ENCODE peak calls at places on chromosomes 1 and 21, in nine cellular contexts. One of them, this sample, is unnamed.

GRCh38 chr1:6614953-6615785 is 1.6 kb downstream of the PHF13 start:
- DNase-seq in amniotic stem cell: no peak
- DNase-seq in ELR: peak; percentile 22
- DNase-seq in CD8-positive, alpha-beta T cell: no peak
- DNase-seq in AG10803: no peak
- DNase-seq in CD4-positive, alpha-beta memory T cell: no peak
- DNase-seq in ovary: no peak
- DNase-seq in astrocyte: no peak
- DNase-seq in psoas muscle: no peak
- DNase-seq in this sample: no peak

GRCh38 chr1:3779912-3780416 is 7.4 kb downstream of the SMIM1 start:
- DNase-seq in CD4-positive, alpha-beta memory T cell: no peak
- DNase-seq in ovary: no peak
- DNase-seq in amniotic stem cell: no peak
- DNase-seq in psoas muscle: no peak
- DNase-seq in astrocyte: no peak
- DNase-seq in AG10803: no peak
- DNase-seq in ELR: no peak
- DNase-seq in CD8-positive, alpha-beta T cell: no peak
- DNase-seq in this sample: no peak

GRCh38 chr21:31505975-31506374 is 153.5 kb upstream of the SOD1 start:
- DNase-seq in ovary: no peak
- DNase-seq in CD4-positive, alpha-beta memory T cell: peak; percentile 7
- DNase-seq in astrocyte: no peak
- DNase-seq in amniotic stem cell: no peak
- DNase-seq in CD8-positive, alpha-beta T cell: no peak
- DNase-seq in AG10803: no peak
- DNase-seq in ELR: no peak
- DNase-seq in psoas muscle: no peak
- DNase-seq in this sample: no peak

GRCh38 chr1:24724345-24725208 is 20.7 kb upstream of the CLIC4 start:
- DNase-seq in amniotic stem cell: no peak
- DNase-seq in ovary: peak; percentile 69
- DNase-seq in ELR: peak; percentile 81
- DNase-seq in psoas muscle: no peak
- DNase-seq in astrocyte: peak; percentile 78
- DNase-seq in CD4-positive, alpha-beta memory T cell: no peak
- DNase-seq in AG10803: peak; percentile 40
- DNase-seq in CD8-positive, alpha-beta T cell: no peak
- DNase-seq in this sample: peak; percentile 97

GRCh38 chr21:37710555-37711293 is 205.5 kb downstream of the KCNJ6 start:
- DNase-seq in ELR: peak; percentile 45
- DNase-seq in ovary: no peak
- DNase-seq in CD8-positive, alpha-beta T cell: no peak
- DNase-seq in amniotic stem cell: no peak
- DNase-seq in psoas muscle: no peak
- DNase-seq in astrocyte: no peak
- DNase-seq in AG10803: peak; percentile 5
- DNase-seq in CD4-positive, alpha-beta memory T cell: no peak
- DNase-seq in this sample: no peak

GRCh38 chr1:232317336-232317735 is 312.6 kb downstream of the SIPA1L2 start:
- DNase-seq in amniotic stem cell: no peak
- DNase-seq in ELR: no peak
- DNase-seq in CD4-positive, alpha-beta memory T cell: no peak
- DNase-seq in psoas muscle: no peak
- DNase-seq in AG10803: no peak
- DNase-seq in astrocyte: no peak
- DNase-seq in ovary: no peak
- DNase-seq in CD8-positive, alpha-beta T cell: no peak
- DNase-seq in this sample: no peak

GRCh38 chr1:182699673-182700350 is 15.4 kb upstream of the RGS8 start:
- DNase-seq in amniotic stem cell: no peak
- DNase-seq in CD8-positive, alpha-beta T cell: no peak
- DNase-seq in psoas muscle: peak; percentile 63
- DNase-seq in ELR: no peak
- DNase-seq in CD4-positive, alpha-beta memory T cell: no peak
- DNase-seq in ovary: no peak
- DNase-seq in AG10803: no peak
- DNase-seq in astrocyte: no peak
- DNase-seq in this sample: no peak

GRCh38 chr21:44958471-44959191 is 18.8 kb downstream of the SLX9 start:
- DNase-seq in CD8-positive, alpha-beta T cell: no peak
- DNase-seq in astrocyte: peak; percentile 49
- DNase-seq in amniotic stem cell: no peak
- DNase-seq in CD4-positive, alpha-beta memory T cell: no peak
- DNase-seq in ELR: no peak
- DNase-seq in psoas muscle: peak; percentile 94
- DNase-seq in ovary: peak; percentile 86
- DNase-seq in AG10803: peak; percentile 84
- DNase-seq in this sample: no peak

GRCh38 chr1:226660410-226661182 is 78.5 kb downstream of the ITPKB start:
- DNase-seq in ELR: no peak
- DNase-seq in amniotic stem cell: no peak
- DNase-seq in psoas muscle: peak; percentile 64
- DNase-seq in CD4-positive, alpha-beta memory T cell: no peak
- DNase-seq in AG10803: no peak
- DNase-seq in ovary: peak; percentile 44
- DNase-seq in CD8-positive, alpha-beta T cell: no peak
- DNase-seq in astrocyte: no peak
- DNase-seq in this sample: no peak

GRCh38 chr1:3105167-3105863 is 36.3 kb downstream of the PRDM16 start:
- DNase-seq in CD4-positive, alpha-beta memory T cell: no peak
- DNase-seq in ovary: no peak
- DNase-seq in astrocyte: peak; percentile 68
- DNase-seq in AG10803: peak; percentile 39
- DNase-seq in ELR: no peak
- DNase-seq in amniotic stem cell: no peak
- DNase-seq in CD8-positive, alpha-beta T cell: no peak
- DNase-seq in psoas muscle: no peak
- DNase-seq in this sample: no peak

GRCh38 chr1:44029260-44029910 is 1.9 kb downstream of the SLC6A9 start:
- DNase-seq in CD4-positive, alpha-beta memory T cell: no peak
- DNase-seq in amniotic stem cell: no peak
- DNase-seq in CD8-positive, alpha-beta T cell: no peak
- DNase-seq in astrocyte: no peak
- DNase-seq in ELR: no peak
- DNase-seq in ovary: peak; percentile 30
- DNase-seq in AG10803: no peak
- DNase-seq in psoas muscle: no peak
- DNase-seq in this sample: no peak

GRCh38 chr21:14815001-14815400 is 249.8 kb downstream of the NRIP1 start:
- DNase-seq in amniotic stem cell: no peak
- DNase-seq in CD8-positive, alpha-beta T cell: no peak
- DNase-seq in ELR: no peak
- DNase-seq in ovary: no peak
- DNase-seq in AG10803: peak; percentile 24
- DNase-seq in astrocyte: no peak
- DNase-seq in CD4-positive, alpha-beta memory T cell: no peak
- DNase-seq in psoas muscle: no peak
- DNase-seq in this sample: no peak

GRCh38 chr1:74733616-74734484 is 898 bp downstream of the TYW3 start:
- DNase-seq in amniotic stem cell: peak; percentile 73
- DNase-seq in CD4-positive, alpha-beta memory T cell: peak; percentile 74
- DNase-seq in AG10803: peak; percentile 76
- DNase-seq in astrocyte: peak; percentile 64
- DNase-seq in CD8-positive, alpha-beta T cell: peak; percentile 10
- DNase-seq in ELR: peak; percentile 86
- DNase-seq in psoas muscle: no peak
- DNase-seq in ovary: no peak
- DNase-seq in this sample: peak; percentile 69

GRCh38 chr1:37277366-37277765 is 197.0 kb upstream of the ZC3H12A start:
- DNase-seq in psoas muscle: no peak
- DNase-seq in ELR: no peak
- DNase-seq in AG10803: no peak
- DNase-seq in amniotic stem cell: no peak
- DNase-seq in CD8-positive, alpha-beta T cell: no peak
- DNase-seq in CD4-positive, alpha-beta memory T cell: no peak
- DNase-seq in astrocyte: no peak
- DNase-seq in ovary: no peak
- DNase-seq in this sample: no peak

GRCh38 chr1:85911742-85912141 is 203.5 kb upstream of the ZNHIT6 start:
- DNase-seq in CD8-positive, alpha-beta T cell: no peak
- DNase-seq in psoas muscle: no peak
- DNase-seq in amniotic stem cell: peak; percentile 1
- DNase-seq in CD4-positive, alpha-beta memory T cell: no peak
- DNase-seq in ELR: peak; percentile 49
- DNase-seq in ovary: no peak
- DNase-seq in AG10803: peak; percentile 7
- DNase-seq in astrocyte: no peak
- DNase-seq in this sample: peak; percentile 1

GRCh38 chr1:68644521-68644920 is 147.6 kb upstream of the DEPDC1 start:
- DNase-seq in AG10803: no peak
- DNase-seq in ELR: no peak
- DNase-seq in CD4-positive, alpha-beta memory T cell: no peak
- DNase-seq in ovary: no peak
- DNase-seq in CD8-positive, alpha-beta T cell: no peak
- DNase-seq in psoas muscle: no peak
- DNase-seq in amniotic stem cell: no peak
- DNase-seq in astrocyte: no peak
- DNase-seq in this sample: no peak

GRCh38 chr1:88980918-88981317 is 11.5 kb downstream of the KYAT3 start:
- DNase-seq in CD4-positive, alpha-beta memory T cell: no peak
- DNase-seq in AG10803: no peak
- DNase-seq in astrocyte: no peak
- DNase-seq in ovary: no peak
- DNase-seq in psoas muscle: no peak
- DNase-seq in CD8-positive, alpha-beta T cell: no peak
- DNase-seq in ELR: no peak
- DNase-seq in amniotic stem cell: no peak
- DNase-seq in this sample: no peak

GRCh38 chr1:227127891-227128290 is 187.8 kb downstream of the COQ8A start:
- DNase-seq in CD4-positive, alpha-beta memory T cell: no peak
- DNase-seq in psoas muscle: no peak
- DNase-seq in ELR: no peak
- DNase-seq in CD8-positive, alpha-beta T cell: no peak
- DNase-seq in amniotic stem cell: no peak
- DNase-seq in AG10803: no peak
- DNase-seq in astrocyte: no peak
- DNase-seq in ovary: no peak
- DNase-seq in this sample: no peak

GRCh38 chr1:115748396-115749130 is 20.0 kb downstream of the CASQ2 start:
- DNase-seq in psoas muscle: no peak
- DNase-seq in CD8-positive, alpha-beta T cell: no peak
- DNase-seq in ovary: no peak
- DNase-seq in AG10803: peak; percentile 12
- DNase-seq in CD4-positive, alpha-beta memory T cell: no peak
- DNase-seq in ELR: peak; percentile 55
- DNase-seq in amniotic stem cell: peak; percentile 6
- DNase-seq in astrocyte: peak; percentile 68
- DNase-seq in this sample: peak; percentile 65

This sample was measured in HT1080.